ENCODE peak calls at places on chromosomes 3 and 15, in six cellular contexts. V, Z, W, L, U and R are unnamed samples.

GRCh38 chr15:67101981-67102929 is 36.9 kb downstream of the SMAD3 start:
- DNase-seq in V (no peak), Z (no peak), W (no peak), L (peak), U (no peak), R (no peak)

GRCh38 chr3:133123636-133124035 is 85.4 kb downstream of the TMEM108 start:
- DNase-seq in V (no peak), Z (no peak), W (no peak), L (no peak), U (no peak), R (no peak)

GRCh38 chr3:186458306-186459107 is 85.7 kb downstream of the CRYGS start:
- DNase-seq in V (no peak), Z (no peak), W (no peak), L (no peak), U (no peak), R (no peak)

GRCh38 chr3:106880206-106880605 is 497.0 kb upstream of the CCDC54 start:
- DNase-seq in V (peak), Z (no peak), W (no peak), L (no peak), U (no peak), R (no peak)

GRCh38 chr15:33380406-33380805 is 69.6 kb downstream of the RYR3 start:
- DNase-seq in V (no peak), Z (no peak), W (no peak), L (no peak), U (no peak), R (no peak)

GRCh38 chr15:36313021-36313420 is 266.4 kb upstream of the CDIN1 start:
- DNase-seq in V (no peak), Z (peak), W (no peak), L (peak), U (no peak), R (no peak)

GRCh38 chr3:24263069-24263668 is 231.5 kb downstream of the THRB start:
- DNase-seq in V (no peak), Z (no peak), W (no peak), L (no peak), U (no peak), R (no peak)

GRCh38 chr15:76206325-76206976 is 104.8 kb downstream of the ETFA start:
- DNase-seq in V (no peak), Z (peak), W (no peak), L (peak), U (peak), R (peak)

GRCh38 chr15:80942746-80943565 is 46.7 kb downstream of the MESD start:
- DNase-seq in V (no peak), Z (no peak), W (no peak), L (peak), U (peak), R (peak)

GRCh38 chr15:78795043-78795442 is 16.2 kb downstream of the ADAMTS7 start:
- DNase-seq in V (no peak), Z (no peak), W (no peak), L (no peak), U (no peak), R (no peak)

GRCh38 chr15:98547741-98548166 is 100.6 kb upstream of the IGF1R start:
- DNase-seq in V (peak), Z (no peak), W (no peak), L (peak), U (peak), R (peak)

GRCh38 chr3:184361532-184361931 is at the start of the genes CLCN2 and POLR2H:
- DNase-seq in V (peak), Z (peak), W (peak), L (no peak), U (peak), R (peak)

GRCh38 chr3:98662699-98663098 is 69.3 kb upstream of the CPOX start:
- DNase-seq in V (no peak), Z (no peak), W (no peak), L (no peak), U (no peak), R (no peak)

GRCh38 chr15:100383302-100384107 is 41.7 kb upstream of the ADAMTS17 start:
- DNase-seq in V (peak), Z (peak), W (peak), L (peak), U (peak), R (peak)

GRCh38 chr3:150317469-150317868 is 90.6 kb upstream of the TSC22D2 start:
- DNase-seq in V (no peak), Z (no peak), W (no peak), L (no peak), U (no peak), R (no peak)

GRCh38 chr3:4588410-4588809 is 95.3 kb downstream of the ITPR1 start:
- DNase-seq in V (no peak), Z (peak), W (no peak), L (peak), U (no peak), R (no peak)

GRCh38 chr3:9022305-9022985 is 59.2 kb upstream of the RAD18 start:
- DNase-seq in V (no peak), Z (no peak), W (no peak), L (no peak), U (no peak), R (no peak)

GRCh38 chr15:51846463-51847230 is 17.2 kb downstream of the TMOD3 start:
- DNase-seq in V (no peak), Z (peak), W (no peak), L (peak), U (no peak), R (no peak)

GRCh38 chr3:123505820-123506219 is 56.9 kb upstream of the ADCY5 start:
- DNase-seq in V (no peak), Z (no peak), W (no peak), L (no peak), U (no peak), R (no peak)

GRCh38 chr3:145145461-145145860 is 1015.5 kb downstream of the PLOD2 start:
- DNase-seq in V (no peak), Z (no peak), W (no peak), L (no peak), U (no peak), R (no peak)

GRCh38 chr3:97579365-97579764 is 185.2 kb upstream of the ARL6 start:
- DNase-seq in V (no peak), Z (peak), W (no peak), L (no peak), U (no peak), R (no peak)

GRCh38 chr3:114487502-114487901 is 193.7 kb downstream of the TIGIT start:
- DNase-seq in V (no peak), Z (no peak), W (no peak), L (peak), U (no peak), R (no peak)

GRCh38 chr3:10550705-10551104 is 45.3 kb upstream of the ATP2B2 start:
- DNase-seq in V (no peak), Z (no peak), W (no peak), L (no peak), U (no peak), R (no peak)

GRCh38 chr3:56373386-56373785 is 94.9 kb downstream of the ERC2 start:
- DNase-seq in V (no peak), Z (no peak), W (no peak), L (no peak), U (no peak), R (no peak)

GRCh38 chr3:71797455-71797854 is 12.5 kb upstream of the PROK2 start:
- DNase-seq in V (no peak), Z (no peak), W (no peak), L (no peak), U (no peak), R (no peak)

DNA sequence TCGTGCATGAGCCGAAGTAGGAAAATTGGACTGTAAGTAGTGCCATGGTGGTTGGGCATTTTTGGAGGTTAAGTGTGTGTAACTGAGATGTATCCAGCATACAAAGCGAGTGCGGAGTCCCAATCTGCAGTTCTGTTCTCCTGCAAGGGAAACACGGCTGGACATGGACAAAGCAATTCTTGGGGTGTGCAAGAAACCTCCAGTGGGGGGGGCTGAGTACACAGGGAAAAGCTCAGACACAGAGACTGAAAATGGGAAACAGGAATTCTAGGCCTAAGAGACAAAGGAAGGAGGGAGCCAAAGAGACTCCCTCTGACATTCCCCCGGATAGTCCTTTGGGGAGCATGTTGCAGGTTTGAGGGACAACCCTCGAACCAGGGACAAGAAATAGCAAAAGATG is 83.2 kb upstream of the PLSCR4 start:
- DNase-seq in V (no peak), Z (no peak), W (peak), L (peak), U (peak), R (no peak)
- TF ChIP-seq CTCF in V (no peak), Z (no peak), W (peak), L (peak), U (no peak), R (no peak)

GRCh38 chr15:29740692-29741311 is 81.5 kb downstream of the TJP1 start:
- DNase-seq in V (no peak), Z (no peak), W (peak), L (no peak), U (no peak), R (peak)
- TF ChIP-seq CTCF in V (peak), Z (peak), W (peak), L (peak), U (no peak), R (peak)

GRCh38 chr3:120559228-120560061 is 36.7 kb upstream of the NDUFB4 start:
- DNase-seq in V (peak), Z (peak), W (peak), L (peak), U (peak), R (peak)
- TF ChIP-seq CTCF in V (no peak), Z (no peak), W (no peak), L (no peak), U (peak), R (no peak)

GRCh38 chr3:27826448-27826847 is 104.3 kb upstream of the EOMES start:
- DNase-seq in V (no peak), Z (no peak), W (no peak), L (no peak), U (no peak), R (no peak)

GRCh38 chr3:27824312-27825200 is 102.4 kb upstream of the EOMES start:
- DNase-seq in V (no peak), Z (no peak), W (no peak), L (peak), U (no peak), R (no peak)

GRCh38 chr3:27827041-27827440 is 104.9 kb upstream of the EOMES start:
- DNase-seq in V (no peak), Z (no peak), W (no peak), L (no peak), U (no peak), R (no peak)
- TF ChIP-seq CTCF in V (peak), Z (no peak), W (no peak), L (no peak), U (no peak), R (no peak)

GRCh38 chr15:82103500-82103899 is 57.7 kb upstream of the MEX3B start:
- DNase-seq in V (no peak), Z (no peak), W (peak), L (no peak), U (no peak), R (no peak)
- TF ChIP-seq CTCF in V (peak), Z (no peak), W (peak), L (peak), U (peak), R (no peak)